ENCODE peak calls at places on chromosomes 11 and 22, in six cellular contexts. F is cardiac muscle cell, C is H1, H is body of pancreas, B is IMR-90, Z is PC-3. K is an unnamed sample. For H3K4me1, the result is how much of the 10 kb centered on the place peaks cover.

GRCh38 chr22:21569459-21570161 is 2.1 kb downstream of the UBE2L3 start:
- DNase-seq in F (no peak), C (no peak), H (no peak), B (no peak), Z (no peak), K (no peak)

GRCh38 chr11:58900479-58901420 is 38.5 kb upstream of the GLYATL1 start:
- DNase-seq in F (peak), C (peak), H (peak), B (peak), Z (peak), K (peak)

GRCh38 chr11:20000393-20001134 is 159.7 kb downstream of the DBX1 start:
- DNase-seq in F (no peak), C (peak), H (peak), B (no peak), Z (no peak), K (peak)

GRCh38 chr11:69533296-69534165 is 52.1 kb downstream of the LINC01488 start:
- DNase-seq in F (no peak), C (no peak), H (no peak), B (no peak), Z (no peak), K (no peak)

GRCh38 chr11:62709262-62710000 is 2.0 kb downstream of the GNG3 start:
- DNase-seq in F (peak), C (peak), H (peak), B (peak), Z (no peak), K (peak)

GRCh38 chr11:35305670-35306382 is 113.5 kb downstream of the SLC1A2 start:
- DNase-seq in F (peak), C (peak), H (no peak), B (peak), Z (peak), K (peak)

GRCh38 chr11:67278135-67278938 is 10.8 kb upstream of the ANKRD13D start:
- DNase-seq in F (no peak), C (no peak), H (no peak), B (no peak), Z (no peak), K (no peak)

GRCh38 chr11:69572861-69573260 is 68.1 kb upstream of the CCND1 start:
- DNase-seq in F (no peak), C (no peak), H (no peak), B (no peak), Z (no peak), K (no peak)

GRCh38 chr22:46641829-46642266 is 21.7 kb downstream of the GRAMD4 start:
- DNase-seq in F (peak), C (no peak), H (no peak), B (peak), Z (no peak), K (no peak)

GRCh38 chr22:38655532-38656255 is 498 bp downstream of the FAM227A start:
- DNase-seq in F (peak), C (no peak), H (peak), B (peak), Z (peak), K (no peak)

GRCh38 chr11:89604281-89604680 is 105.8 kb upstream of the TRIM77 start:
- DNase-seq in F (no peak), C (no peak), H (no peak), B (no peak), Z (no peak), K (no peak)

GRCh38 chr11:69044111-69045013 is 4.4 kb upstream of the TPCN2 start:
- DNase-seq in F (peak), C (peak), H (peak), B (peak), Z (peak), K (peak)

GRCh38 chr11:75492181-75492820 is 33.4 kb downstream of the GDPD5 start:
- DNase-seq in F (peak), C (no peak), H (no peak), B (peak), Z (peak), K (no peak)

GRCh38 chr22:37661160-37661924 is 2.8 kb downstream of the PDXP start:
- DNase-seq in F (peak), C (no peak), H (no peak), B (peak), Z (peak), K (no peak)

GRCh38 chr11:128725630-128726461 is 32.0 kb downstream of the FLI1 start:
- DNase-seq in F (peak), C (no peak), H (no peak), B (peak), Z (no peak), K (no peak)

DNA sequence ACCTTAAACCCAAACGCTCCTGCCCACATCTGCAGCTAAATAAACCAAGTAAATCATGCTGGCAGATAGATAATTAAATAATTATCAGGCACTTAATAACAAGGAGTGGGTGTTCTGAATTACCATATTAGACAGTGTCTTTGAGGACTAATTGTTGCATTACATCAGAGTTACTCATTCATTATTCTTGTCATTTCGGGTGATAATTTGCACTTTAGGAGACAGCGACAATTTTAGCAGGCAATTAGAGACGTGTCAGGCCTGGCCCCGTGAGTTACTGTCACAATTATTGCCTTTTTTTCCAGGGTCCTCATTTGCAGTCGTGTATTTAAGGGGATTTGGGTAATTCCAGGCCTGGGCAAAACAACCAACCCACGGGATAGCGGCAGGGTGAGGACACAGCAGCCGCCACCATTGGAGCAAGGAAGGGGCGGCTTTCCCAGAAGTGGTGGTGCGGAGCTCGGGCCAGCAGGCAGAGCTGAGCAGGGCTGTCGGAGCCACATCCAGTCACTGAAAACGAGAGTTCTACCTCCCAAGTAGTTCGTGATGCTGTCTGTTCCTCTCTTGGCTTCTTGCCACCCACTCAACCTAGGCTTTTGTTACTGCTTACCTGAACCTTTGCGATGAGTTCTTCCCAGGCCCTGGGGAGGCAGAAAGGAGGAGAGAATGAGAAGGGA is 235.8 kb downstream of the MIAT start:
- DNase-seq in F (no peak), C (peak), H (no peak), B (no peak), Z (no peak), K (no peak)
- H3K4me1 ChIP-seq in F (under half), C (under half), H (under half), B (under half), Z (under half), K (under half)

GRCh38 chr11:71336996-71337772 is 84.8 kb upstream of the SHANK2 start:
- DNase-seq in F (no peak), C (no peak), H (no peak), B (no peak), Z (no peak), K (no peak)

GRCh38 chr11:71340076-71340606 is 87.8 kb upstream of the SHANK2 start:
- DNase-seq in F (no peak), C (no peak), H (no peak), B (no peak), Z (no peak), K (no peak)

GRCh38 chr11:71339178-71339881 is 87.0 kb upstream of the SHANK2 start:
- DNase-seq in F (peak), C (no peak), H (no peak), B (no peak), Z (no peak), K (no peak)

GRCh38 chr11:71341173-71341572 is 88.8 kb upstream of the SHANK2 start:
- DNase-seq in F (no peak), C (no peak), H (no peak), B (no peak), Z (no peak), K (no peak)

DNA sequence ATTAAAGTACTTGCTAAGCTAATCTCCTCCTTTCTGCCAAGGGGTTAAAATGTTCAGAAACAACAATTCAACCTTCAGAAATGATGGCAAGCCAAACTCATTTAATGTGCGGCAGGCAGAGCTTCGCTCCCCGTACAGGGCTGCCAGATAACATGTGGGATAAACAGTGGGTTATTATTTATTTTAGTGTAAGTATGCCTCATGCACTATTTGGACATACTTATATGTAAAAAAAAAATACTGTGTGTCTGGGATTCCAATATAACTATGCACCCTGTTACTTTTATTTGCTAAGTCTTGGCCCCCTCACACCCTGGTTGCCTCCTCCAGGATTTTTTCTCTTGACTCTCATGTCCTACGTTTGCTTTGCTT is 86.4 kb upstream of the SHANK2 start:
- DNase-seq in F (no peak), C (no peak), H (no peak), B (peak), Z (no peak), K (no peak)
- H3K4me1 ChIP-seq in F (under half), C (under half), H (under half), B (under half), Z (under half), K (under half)

DNA sequence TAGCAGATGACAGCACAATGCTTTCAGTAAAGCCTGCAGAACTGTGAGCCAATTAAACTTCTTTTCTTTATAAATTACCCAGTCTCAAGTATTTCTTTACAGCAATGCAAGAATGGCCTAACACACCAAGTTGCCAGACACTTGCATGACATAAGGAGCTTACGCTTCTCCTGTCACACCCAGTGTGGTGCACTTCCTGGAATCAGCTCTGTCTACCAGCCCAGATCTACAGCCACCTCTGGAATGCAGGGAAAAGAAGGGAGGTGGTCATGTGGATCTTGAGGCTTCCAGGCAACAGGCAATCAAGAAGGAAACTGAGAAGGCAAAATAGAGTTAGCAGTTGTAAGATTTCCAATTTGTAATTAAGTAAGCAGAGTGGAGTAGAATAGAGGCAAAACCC is 37.4 kb upstream of the SESN3 start:
- DNase-seq in F (no peak), C (no peak), H (no peak), B (no peak), Z (no peak), K (no peak)
- H3K4me1 ChIP-seq in F (under half), C (under half), H (under half), B (under half), Z (under half), K (under half)

DNA sequence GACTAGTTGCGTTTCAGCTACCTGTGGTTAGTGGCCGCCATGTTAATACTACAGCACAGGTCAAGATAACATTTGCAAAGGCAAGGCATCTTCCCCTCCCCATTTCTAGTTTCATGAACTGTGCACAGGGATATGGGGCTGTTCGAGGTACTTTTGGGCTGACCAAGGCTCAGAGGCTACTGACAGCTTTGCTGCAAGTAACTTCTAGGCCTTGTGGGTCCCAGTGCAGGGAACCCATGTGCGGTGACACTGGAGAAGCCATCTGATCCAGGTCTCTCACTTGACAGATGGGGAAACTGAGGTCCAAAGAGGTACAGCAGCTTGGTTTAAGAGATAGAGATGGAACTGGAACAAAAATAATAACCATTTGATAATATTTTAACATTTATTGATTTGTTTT is 13.6 kb downstream of the TIMP3 start:
- DNase-seq in F (no peak), C (no peak), H (no peak), B (no peak), Z (no peak), K (no peak)
- H3K4me1 ChIP-seq in F (under half), C (under half), H (under half), B (under half), Z (under half), K (under half)

GRCh38 chr11:21133244-21133643 is 463.9 kb downstream of the NELL1 start:
- DNase-seq in F (no peak), C (no peak), H (no peak), B (no peak), Z (no peak), K (no peak)
- H3K4me1 ChIP-seq in F (under half), C (under half), H (under half), B (under half), Z (under half), K (under half)

GRCh38 chr11:85755285-85755684 is 55.7 kb downstream of the SYTL2 start:
- DNase-seq in F (no peak), C (no peak), H (no peak), B (no peak), Z (no peak), K (no peak)
- H3K4me1 ChIP-seq in F (under half), C (under half), H (under half), B (under half), Z (under half), K (under half)

DNA sequence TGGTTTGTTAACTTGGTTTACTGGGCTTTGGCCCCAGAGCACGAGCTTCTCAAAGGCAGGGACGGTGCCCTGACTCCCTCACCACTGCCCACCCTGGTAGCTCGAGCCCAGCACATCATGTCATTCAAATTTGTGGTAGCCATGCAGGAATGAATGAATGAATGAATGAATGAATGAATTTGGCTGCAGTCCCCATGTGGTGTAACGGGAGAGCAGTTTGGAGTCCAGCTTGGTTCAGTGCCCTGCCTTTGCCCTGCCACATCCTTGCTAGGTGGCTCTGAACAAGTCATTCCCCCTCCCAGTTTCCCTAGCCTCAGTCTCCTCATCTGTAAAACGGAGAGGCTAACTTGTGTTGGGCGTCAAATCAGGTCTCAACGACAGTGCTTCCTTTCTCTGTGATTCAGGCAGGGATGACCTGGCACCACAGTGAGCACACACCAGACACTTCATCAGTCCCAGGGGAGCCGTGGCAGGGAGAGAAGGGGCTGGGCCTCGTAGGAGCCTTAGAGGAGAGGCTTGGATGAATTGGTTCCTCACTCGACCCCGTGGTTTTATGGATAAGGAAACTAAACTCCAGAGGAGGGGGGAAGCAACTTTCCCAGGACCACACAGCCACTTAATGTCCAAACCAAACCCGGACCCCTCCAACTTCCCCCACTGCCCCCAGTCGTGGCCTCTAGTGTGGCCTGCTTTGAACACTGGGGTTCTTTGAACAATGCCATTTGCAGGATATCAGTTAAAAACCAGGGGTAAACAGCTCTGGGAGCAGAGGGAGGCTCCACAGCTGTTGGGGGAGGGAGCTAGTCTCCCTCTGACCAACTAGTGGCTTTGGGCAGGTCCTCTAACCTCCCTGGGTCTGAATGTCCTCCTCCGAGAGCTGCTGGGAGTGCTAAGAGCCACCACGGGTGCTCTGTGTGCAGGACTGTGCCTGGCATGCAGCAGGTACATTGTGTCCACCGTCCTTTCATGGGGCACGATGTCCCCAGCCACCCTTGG is 86.2 kb downstream of the CACNA1I start:
- DNase-seq in F (no peak), C (no peak), H (peak), B (no peak), Z (no peak), K (no peak)
- H3K4me1 ChIP-seq in F (under half), C (under half), H (under half), B (under half), Z (under half), K (under half)

DNA sequence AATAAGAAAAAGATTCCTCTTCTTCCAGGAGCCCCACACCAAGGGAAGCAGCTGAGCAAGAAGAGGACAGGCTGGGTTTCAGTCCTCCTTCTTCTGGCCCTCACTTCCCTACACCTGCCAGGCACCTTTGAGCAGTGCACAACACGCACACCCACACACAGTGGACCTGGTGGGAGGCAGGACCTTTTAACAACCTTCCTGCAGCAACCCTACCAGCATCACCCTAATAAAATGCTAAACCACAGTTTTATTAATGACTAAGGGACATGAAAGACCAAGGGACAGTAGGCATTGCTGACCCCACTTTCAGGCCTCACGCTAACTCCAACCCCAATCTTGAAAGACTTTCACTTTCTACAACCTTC is 12.2 kb downstream of the ARAP1 start:
- DNase-seq in F (no peak), C (no peak), H (no peak), B (no peak), Z (no peak), K (no peak)
- H3K4me1 ChIP-seq in F (half or more), C (under half), H (under half), B (under half), Z (half or more), K (under half)

GRCh38 chr11:12715941-12716340 is 41.7 kb downstream of the TEAD1 start:
- DNase-seq in F (no peak), C (no peak), H (no peak), B (no peak), Z (no peak), K (no peak)
- H3K4me1 ChIP-seq in F (under half), C (under half), H (under half), B (under half), Z (under half), K (under half)

GRCh38 chr11:64848214-64848778 is 3.8 kb upstream of the CDC42BPG start:
- DNase-seq in F (no peak), C (no peak), H (no peak), B (no peak), Z (no peak), K (no peak)

GRCh38 chr11:64849600-64850356 is 5.3 kb upstream of the CDC42BPG start:
- DNase-seq in F (peak), C (no peak), H (no peak), B (no peak), Z (no peak), K (no peak)

GRCh38 chr11:64846998-64847666 is 2.7 kb upstream of the CDC42BPG start:
- DNase-seq in F (peak), C (peak), H (peak), B (peak), Z (peak), K (peak)

GRCh38 chr11:64850979-64851567 is 6.6 kb upstream of the CDC42BPG start:
- DNase-seq in F (no peak), C (peak), H (no peak), B (no peak), Z (no peak), K (no peak)

GRCh38 chr11:64848779-64849599 is 4.5 kb upstream of the CDC42BPG start:
- DNase-seq in F (no peak), C (peak), H (peak), B (no peak), Z (peak), K (no peak)
- H3K4me1 ChIP-seq in F (under half), C (under half), H (under half), B (under half), Z (under half), K (under half)